ENCODE peak calls at places on chromosomes 1 and 21, in seven cellular contexts. B is nephron progenitor cell; I is iPS DF 19.7; S is AG08396; E is stimulated activated CD4-positive, alpha-beta T cell treated with anti-CD3 and anti-CD28 coated beads, Interleukin-12 subunit alpha, Interleukin-12 subunit beta, amount 100 ng/mL, for 48 hours; R is PC-3; L is gastrocnemius medialis. D is an unnamed sample.

GRCh38 chr1:54287176-54287650 is 87.2 kb downstream of the MRPL37 start:
- DNase-seq in L (peak), S (peak), R (no peak), I (no peak), E (peak), B (peak), D (peak)

GRCh38 chr1:221575605-221576004 is 166.3 kb downstream of the DUSP10 start:
- DNase-seq in E (no peak), L (no peak), B (no peak), R (peak), S (no peak), I (no peak), D (peak)

GRCh38 chr1:224170748-224171478 is 12.1 kb upstream of the DEGS1 start:
- DNase-seq in S (peak), I (no peak), L (no peak), E (no peak), R (peak), B (no peak), D (peak)

GRCh38 chr1:167043752-167044488 is 46.3 kb downstream of the GPA33 start:
- DNase-seq in E (peak), I (no peak), B (no peak), S (peak), R (peak), L (no peak), D (peak)

GRCh38 chr21:26732442-26733221 is 112.6 kb downstream of the ADAMTS1 start:
- DNase-seq in L (no peak), R (peak), I (peak), B (peak), S (peak), E (peak), D (peak)

GRCh38 chr1:172273668-172274396 is 146.7 kb upstream of the C1orf105 start:
- DNase-seq in I (no peak), S (no peak), B (no peak), E (no peak), L (no peak), R (no peak), D (no peak)

GRCh38 chr21:45318556-45319341 is 31.1 kb upstream of the POFUT2 start:
- DNase-seq in L (peak), I (no peak), S (no peak), R (no peak), E (no peak), B (peak), D (no peak)

GRCh38 chr1:162055062-162055461 is 14.4 kb upstream of the NOS1AP start:
- DNase-seq in I (no peak), L (no peak), B (no peak), R (peak), E (no peak), S (peak), D (no peak)

GRCh38 chr1:178048883-178049282 is 45.0 kb upstream of the RASAL2 start:
- DNase-seq in R (no peak), S (no peak), E (no peak), L (no peak), B (no peak), I (no peak), D (no peak)

GRCh38 chr1:161721738-161722343 is 497 bp downstream of the FCRLB start:
- DNase-seq in L (no peak), R (peak), E (no peak), S (peak), B (no peak), I (no peak), D (peak)

GRCh38 chr1:242245255-242245654 is 246.4 kb upstream of the MAP1LC3C start:
- DNase-seq in I (no peak), B (no peak), R (no peak), E (no peak), S (no peak), L (no peak), D (no peak)

GRCh38 chr1:24321712-24322635 is 2.8 kb downstream of the GRHL3 start:
- DNase-seq in B (peak), I (no peak), E (peak), L (no peak), S (peak), R (peak), D (peak)

GRCh38 chr1:81582467-81582986 is 218.2 kb upstream of the ADGRL2 start:
- DNase-seq in L (no peak), B (no peak), R (no peak), I (no peak), E (no peak), S (no peak), D (no peak)

GRCh38 chr1:67684526-67685066 is 405 bp upstream of the GADD45A start:
- DNase-seq in L (no peak), S (no peak), I (no peak), E (no peak), B (no peak), R (no peak), D (no peak)

GRCh38 chr1:26278303-26278702 is 1.6 kb upstream of the SH3BGRL3 start:
- DNase-seq in S (peak), R (peak), E (no peak), L (no peak), I (no peak), B (no peak), D (peak)

GRCh38 chr1:219427989-219428388 is 184.9 kb downstream of the ZC3H11B start:
- DNase-seq in I (no peak), S (no peak), R (no peak), L (no peak), B (no peak), E (no peak), D (no peak)

GRCh38 chr1:25017436-25018109 is 87.5 kb upstream of the RUNX3 start:
- DNase-seq in S (no peak), E (no peak), R (no peak), I (no peak), B (peak), L (no peak), D (no peak)

GRCh38 chr1:220810963-220811362 is 24.2 kb downstream of the MTARC1 start:
- DNase-seq in E (no peak), I (no peak), L (no peak), R (no peak), S (no peak), B (no peak), D (peak)

GRCh38 chr1:189654906-189655305 is 822.8 kb downstream of the BRINP3 start:
- DNase-seq in E (no peak), I (no peak), L (no peak), R (peak), B (no peak), S (no peak), D (no peak)

GRCh38 chr1:56156937-56157336 is 422.4 kb downstream of the PLPP3 start:
- DNase-seq in R (no peak), I (no peak), S (no peak), B (no peak), E (no peak), L (no peak), D (no peak)

GRCh38 chr21:33027401-33028185 is 1.9 kb downstream of the OLIG2 start:
- DNase-seq in B (no peak), R (no peak), E (no peak), S (peak), L (no peak), I (no peak), D (no peak)